ENCODE peak calls at places on chromosomes 13 and 19, in seven cellular contexts. One of them, this sample, is unnamed.

GRCh38 chr19:38183227-38183914 is 40.7 kb downstream of the DPF1 start:
- DNase-seq in H9: peak
- DNase-seq in GM12865: no peak
- DNase-seq in transverse colon: no peak
- DNase-seq in RWPE1: no peak
- DNase-seq in GM10248: no peak
- DNase-seq in heart left ventricle: peak
- DNase-seq in this sample: no peak

GRCh38 chr19:47435883-47436417 is 16.6 kb upstream of the MEIS3 start:
- DNase-seq in H9: no peak
- DNase-seq in GM12865: no peak
- DNase-seq in transverse colon: no peak
- DNase-seq in RWPE1: no peak
- DNase-seq in GM10248: no peak
- DNase-seq in heart left ventricle: peak
- DNase-seq in this sample: no peak

GRCh38 chr13:110714798-110715394 is 1.4 kb downstream of the ING1 start:
- DNase-seq in H9: peak
- DNase-seq in GM12865: no peak
- DNase-seq in transverse colon: peak
- DNase-seq in RWPE1: no peak
- DNase-seq in GM10248: no peak
- DNase-seq in heart left ventricle: peak
- DNase-seq in this sample: no peak

GRCh38 chr13:21913010-21913409 is 242.1 kb downstream of the FGF9 start:
- DNase-seq in H9: peak
- DNase-seq in GM12865: peak
- DNase-seq in transverse colon: no peak
- DNase-seq in RWPE1: no peak
- DNase-seq in GM10248: peak
- DNase-seq in heart left ventricle: no peak
- DNase-seq in this sample: no peak

GRCh38 chr13:27406178-27406939 is 18.1 kb upstream of the GTF3A start:
- DNase-seq in H9: no peak
- DNase-seq in GM12865: peak
- DNase-seq in transverse colon: no peak
- DNase-seq in RWPE1: peak
- DNase-seq in GM10248: peak
- DNase-seq in heart left ventricle: no peak
- DNase-seq in this sample: no peak

GRCh38 chr19:6063576-6063961 is 46.7 kb downstream of the RFX2 start:
- DNase-seq in H9: no peak
- DNase-seq in GM12865: no peak
- DNase-seq in transverse colon: peak
- DNase-seq in RWPE1: no peak
- DNase-seq in GM10248: no peak
- DNase-seq in heart left ventricle: no peak
- DNase-seq in this sample: peak

GRCh38 chr13:65940720-65941119 is 1289.4 kb downstream of the PCDH9 start:
- DNase-seq in H9: no peak
- DNase-seq in GM12865: no peak
- DNase-seq in transverse colon: no peak
- DNase-seq in RWPE1: no peak
- DNase-seq in GM10248: no peak
- DNase-seq in heart left ventricle: peak
- DNase-seq in this sample: no peak

GRCh38 chr13:61414686-61415664 is 674 bp downstream of the PCDH20 start:
- DNase-seq in H9: peak
- DNase-seq in GM12865: no peak
- DNase-seq in transverse colon: peak
- DNase-seq in RWPE1: peak
- DNase-seq in GM10248: peak
- DNase-seq in heart left ventricle: no peak
- DNase-seq in this sample: peak

GRCh38 chr13:42320375-42320787 is 48.4 kb downstream of the AKAP11 start:
- DNase-seq in H9: no peak
- DNase-seq in GM12865: no peak
- DNase-seq in transverse colon: no peak
- DNase-seq in RWPE1: no peak
- DNase-seq in GM10248: no peak
- DNase-seq in heart left ventricle: no peak
- DNase-seq in this sample: no peak

GRCh38 chr19:6738726-6739389 is 622 bp upstream of the TRIP10 start:
- DNase-seq in H9: no peak
- DNase-seq in GM12865: peak
- DNase-seq in transverse colon: peak
- DNase-seq in RWPE1: no peak
- DNase-seq in GM10248: no peak
- DNase-seq in heart left ventricle: peak
- DNase-seq in this sample: no peak

GRCh38 chr19:30085394-30085793 is 143.4 kb downstream of the URI1 start:
- DNase-seq in H9: peak
- DNase-seq in GM12865: no peak
- DNase-seq in transverse colon: no peak
- DNase-seq in RWPE1: no peak
- DNase-seq in GM10248: no peak
- DNase-seq in heart left ventricle: peak
- DNase-seq in this sample: peak

GRCh38 chr19:6983448-6983847 is 37.8 kb downstream of the MBD3L2B start:
- DNase-seq in H9: no peak
- DNase-seq in GM12865: no peak
- DNase-seq in transverse colon: no peak
- DNase-seq in RWPE1: no peak
- DNase-seq in GM10248: no peak
- DNase-seq in heart left ventricle: no peak
- DNase-seq in this sample: no peak

GRCh38 chr19:42627916-42628315 is 33.2 kb upstream of the CEACAM8 start:
- DNase-seq in H9: no peak
- DNase-seq in GM12865: no peak
- DNase-seq in transverse colon: no peak
- DNase-seq in RWPE1: no peak
- DNase-seq in GM10248: no peak
- DNase-seq in heart left ventricle: no peak
- DNase-seq in this sample: no peak

GRCh38 chr13:110869805-110870706 is 44.8 kb downstream of the ANKRD10 start:
- DNase-seq in H9: peak
- DNase-seq in GM12865: no peak
- DNase-seq in transverse colon: peak
- DNase-seq in RWPE1: peak
- DNase-seq in GM10248: no peak
- DNase-seq in heart left ventricle: peak
- DNase-seq in this sample: peak

GRCh38 chr13:30308548-30308947 is 1.2 kb upstream of the KATNAL1 start:
- DNase-seq in H9: no peak
- DNase-seq in GM12865: peak
- DNase-seq in transverse colon: no peak
- DNase-seq in RWPE1: no peak
- DNase-seq in GM10248: no peak
- DNase-seq in heart left ventricle: no peak
- DNase-seq in this sample: no peak

GRCh38 chr19:2455481-2456300 is 1.1 kb downstream of the LMNB2 start:
- DNase-seq in H9: no peak
- DNase-seq in GM12865: peak
- DNase-seq in transverse colon: peak
- DNase-seq in RWPE1: peak
- DNase-seq in GM10248: peak
- DNase-seq in heart left ventricle: peak
- DNase-seq in this sample: peak

GRCh38 chr19:56369886-56370676 is 23.3 kb downstream of the ZNF582 start:
- DNase-seq in H9: no peak
- DNase-seq in GM12865: no peak
- DNase-seq in transverse colon: no peak
- DNase-seq in RWPE1: no peak
- DNase-seq in GM10248: no peak
- DNase-seq in heart left ventricle: no peak
- DNase-seq in this sample: no peak

GRCh38 chr13:69280399-69280798 is 827.2 kb upstream of the ATXN8OS start:
- DNase-seq in H9: no peak
- DNase-seq in GM12865: no peak
- DNase-seq in transverse colon: no peak
- DNase-seq in RWPE1: no peak
- DNase-seq in GM10248: no peak
- DNase-seq in heart left ventricle: no peak
- DNase-seq in this sample: no peak

GRCh38 chr13:94351292-94352000 is 128.0 kb downstream of the DCT start:
- DNase-seq in H9: no peak
- DNase-seq in GM12865: no peak
- DNase-seq in transverse colon: no peak
- DNase-seq in RWPE1: no peak
- DNase-seq in GM10248: no peak
- DNase-seq in heart left ventricle: no peak
- DNase-seq in this sample: no peak

GRCh38 chr13:49086711-49087110 is 111.0 kb downstream of the FNDC3A start:
- DNase-seq in H9: no peak
- DNase-seq in GM12865: no peak
- DNase-seq in transverse colon: no peak
- DNase-seq in RWPE1: peak
- DNase-seq in GM10248: no peak
- DNase-seq in heart left ventricle: no peak
- DNase-seq in this sample: no peak

GRCh38 chr19:55027472-55028337 is 10.4 kb downstream of the GP6 start:
- DNase-seq in H9: no peak
- DNase-seq in GM12865: no peak
- DNase-seq in transverse colon: no peak
- DNase-seq in RWPE1: no peak
- DNase-seq in GM10248: no peak
- DNase-seq in heart left ventricle: no peak
- DNase-seq in this sample: no peak

GRCh38 chr19:5081441-5082161 is 112.7 kb downstream of the KDM4B start:
- DNase-seq in H9: no peak
- DNase-seq in GM12865: no peak
- DNase-seq in transverse colon: no peak
- DNase-seq in RWPE1: no peak
- DNase-seq in GM10248: no peak
- DNase-seq in heart left ventricle: peak
- DNase-seq in this sample: no peak

GRCh38 chr13:21675095-21676007 is 4.5 kb downstream of the FGF9 start:
- DNase-seq in H9: peak
- DNase-seq in GM12865: peak
- DNase-seq in transverse colon: peak
- DNase-seq in RWPE1: no peak
- DNase-seq in GM10248: peak
- DNase-seq in heart left ventricle: peak
- DNase-seq in this sample: no peak

GRCh38 chr13:52597676-52598075 is 44.6 kb upstream of the HNRNPA1L2 start:
- DNase-seq in H9: no peak
- DNase-seq in GM12865: no peak
- DNase-seq in transverse colon: no peak
- DNase-seq in RWPE1: no peak
- DNase-seq in GM10248: no peak
- DNase-seq in heart left ventricle: no peak
- DNase-seq in this sample: no peak

GRCh38 chr13:94198666-94199065 is 280.8 kb downstream of the DCT start:
- DNase-seq in H9: no peak
- DNase-seq in GM12865: no peak
- DNase-seq in transverse colon: no peak
- DNase-seq in RWPE1: no peak
- DNase-seq in GM10248: no peak
- DNase-seq in heart left ventricle: no peak
- DNase-seq in this sample: no peak

GRCh38 chr13:40408602-40409001 is 257.8 kb downstream of the FOXO1 start:
- DNase-seq in H9: no peak
- DNase-seq in GM12865: no peak
- DNase-seq in transverse colon: no peak
- DNase-seq in RWPE1: peak
- DNase-seq in GM10248: no peak
- DNase-seq in heart left ventricle: no peak
- DNase-seq in this sample: no peak

GRCh38 chr19:49609499-49610092 is 18.6 kb downstream of the PRR12 start:
- DNase-seq in H9: no peak
- DNase-seq in GM12865: no peak
- DNase-seq in transverse colon: no peak
- DNase-seq in RWPE1: no peak
- DNase-seq in GM10248: no peak
- DNase-seq in heart left ventricle: no peak
- DNase-seq in this sample: no peak

DNA sequence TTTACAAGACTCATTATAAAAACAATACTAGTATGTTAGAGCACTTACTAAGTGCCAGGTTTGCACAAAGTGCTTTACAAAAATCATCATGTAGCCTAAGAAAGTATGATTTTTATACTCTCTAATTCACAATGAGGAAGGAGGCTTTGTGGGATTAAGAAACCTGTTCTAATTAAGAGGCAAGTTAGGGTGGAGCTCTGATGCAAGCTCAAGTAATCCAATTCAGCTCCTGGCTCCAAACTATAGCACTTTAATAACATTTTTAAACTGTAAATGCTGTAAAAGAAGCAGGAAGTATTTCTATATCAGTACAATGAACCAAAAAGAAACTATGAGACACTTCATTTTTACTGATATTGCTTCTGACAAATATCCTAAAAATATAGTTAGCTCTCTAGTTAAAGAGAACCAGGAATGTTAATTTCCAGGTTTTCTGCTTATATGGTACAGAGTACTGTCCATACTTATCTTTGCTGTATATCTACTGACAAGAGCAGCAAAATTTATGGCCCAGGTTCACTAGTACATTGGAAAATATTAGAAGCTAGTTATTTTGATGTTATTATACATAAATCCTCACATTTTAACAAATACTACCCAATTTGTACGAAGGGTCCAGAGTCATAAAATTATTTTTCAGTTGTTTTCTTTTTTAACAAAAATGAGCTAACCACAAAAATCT is 482.0 kb downstream of the DIAPH3 start:
- DNase-seq in H9: no peak
- DNase-seq in GM12865: no peak
- DNase-seq in transverse colon: no peak
- DNase-seq in RWPE1: no peak
- DNase-seq in GM10248: no peak
- DNase-seq in heart left ventricle: no peak
- DNase-seq in this sample: no peak
- TF ChIP-seq CTCF in H9: no peak
- TF ChIP-seq CTCF in GM12865: no peak
- TF ChIP-seq CTCF in transverse colon: no peak
- TF ChIP-seq CTCF in RWPE1: no peak
- TF ChIP-seq CTCF in GM10248: no peak
- TF ChIP-seq CTCF in heart left ventricle: no peak
- TF ChIP-seq CTCF in this sample: no peak

GRCh38 chr19:17404621-17405249 is 695 bp downstream of the BST2 start:
- DNase-seq in H9: no peak
- DNase-seq in GM12865: peak
- DNase-seq in transverse colon: no peak
- DNase-seq in RWPE1: no peak
- DNase-seq in GM10248: peak
- DNase-seq in heart left ventricle: no peak
- DNase-seq in this sample: no peak
- TF ChIP-seq CTCF in H9: no peak
- TF ChIP-seq CTCF in GM12865: no peak
- TF ChIP-seq CTCF in transverse colon: no peak
- TF ChIP-seq CTCF in RWPE1: no peak
- TF ChIP-seq CTCF in GM10248: no peak
- TF ChIP-seq CTCF in heart left ventricle: no peak
- TF ChIP-seq CTCF in this sample: no peak

GRCh38 chr19:615619-616018 is 17.7 kb downstream of the POLRMT start:
- DNase-seq in H9: no peak
- DNase-seq in GM12865: no peak
- DNase-seq in transverse colon: no peak
- DNase-seq in RWPE1: no peak
- DNase-seq in GM10248: no peak
- DNase-seq in heart left ventricle: no peak
- DNase-seq in this sample: no peak
- TF ChIP-seq CTCF in H9: no peak
- TF ChIP-seq CTCF in GM12865: no peak
- TF ChIP-seq CTCF in transverse colon: no peak
- TF ChIP-seq CTCF in RWPE1: no peak
- TF ChIP-seq CTCF in GM10248: no peak
- TF ChIP-seq CTCF in heart left ventricle: no peak
- TF ChIP-seq CTCF in this sample: no peak

GRCh38 chr19:10332158-10332964 is 968 bp downstream of the RAVER1 start:
- DNase-seq in H9: no peak
- DNase-seq in GM12865: no peak
- DNase-seq in transverse colon: peak
- DNase-seq in RWPE1: no peak
- DNase-seq in GM10248: no peak
- DNase-seq in heart left ventricle: no peak
- DNase-seq in this sample: no peak
- TF ChIP-seq CTCF in H9: no peak
- TF ChIP-seq CTCF in GM12865: no peak
- TF ChIP-seq CTCF in transverse colon: no peak
- TF ChIP-seq CTCF in RWPE1: no peak
- TF ChIP-seq CTCF in GM10248: no peak
- TF ChIP-seq CTCF in heart left ventricle: no peak
- TF ChIP-seq CTCF in this sample: peak